ENCODE peak calls at places on chromosome 11, in eight cellular contexts. E, Y, C, W, I, D, B and K are unnamed samples.

GRCh38 chr11:27039873-27040272 is 742 bp upstream of the BBOX1 start:
- DNase-seq in E (no peak), Y (no peak), C (no peak), W (no peak), I (no peak), D (peak; percentile 33), B (no peak), K (no peak)

GRCh38 chr11:73308003-73308962 is at the start of gene ARHGEF17:
- DNase-seq in E (peak; percentile 88), Y (peak; percentile 76), C (peak; percentile 73), W (peak; percentile 83), I (peak; percentile 47), D (peak; percentile 91), B (peak; percentile 78), K (peak; percentile 79)

GRCh38 chr11:123640677-123641494 is 13.5 kb downstream of the SCN3B start:
- DNase-seq in E (peak; percentile 54), Y (no peak), C (peak; percentile 53), W (peak; percentile 12), I (peak; percentile 3), D (peak; percentile 73), B (peak; percentile 29), K (peak; percentile 26)

GRCh38 chr11:87036756-87037449 is 831 bp upstream of the TMEM135 start:
- DNase-seq in E (no peak), Y (no peak), C (no peak), W (peak; percentile 5), I (no peak), D (no peak), B (no peak), K (no peak)

GRCh38 chr11:73469401-73469800 is 93.2 kb downstream of the RELT start:
- DNase-seq in E (peak; percentile 75), Y (no peak), C (no peak), W (no peak), I (no peak), D (no peak), B (no peak), K (no peak)

GRCh38 chr11:124535552-124536232 is 7.8 kb downstream of the OR8B12 start:
- DNase-seq in E (peak; percentile 79), Y (no peak), C (no peak), W (peak; percentile 5), I (no peak), D (peak; percentile 62), B (no peak), K (no peak)

GRCh38 chr11:9664276-9665171 is 647 bp downstream of the SWAP70 start:
- DNase-seq in E (peak; percentile 68), Y (peak; percentile 23), C (peak; percentile 48), W (peak; percentile 48), I (peak; percentile 70), D (peak; percentile 80), B (peak; percentile 32), K (peak; percentile 66)

GRCh38 chr11:108199446-108200321 is 22.8 kb downstream of the NPAT start:
- DNase-seq in E (peak; percentile 82), Y (no peak), C (no peak), W (peak; percentile 72), I (no peak), D (peak; percentile 74), B (no peak), K (no peak)

GRCh38 chr11:61650781-61651571 is 29.2 kb upstream of the DAGLA start:
- DNase-seq in E (no peak), Y (no peak), C (no peak), W (no peak), I (no peak), D (peak; percentile 46), B (no peak), K (peak; percentile 99)

GRCh38 chr11:78465169-78465942 is 47.7 kb upstream of the GAB2 start:
- DNase-seq in E (no peak), Y (no peak), C (no peak), W (no peak), I (no peak), D (no peak), B (no peak), K (no peak)

GRCh38 chr11:9600651-9601040 is 27.2 kb downstream of the WEE1 start:
- DNase-seq in E (no peak), Y (no peak), C (no peak), W (peak; percentile 58), I (no peak), D (peak; percentile 80), B (no peak), K (no peak)

GRCh38 chr11:86179646-86180064 is 64.9 kb upstream of the EED start:
- DNase-seq in E (no peak), Y (no peak), C (no peak), W (no peak), I (no peak), D (no peak), B (no peak), K (no peak)

GRCh38 chr11:120172054-120172881 is 34.4 kb upstream of the TRIM29 start:
- DNase-seq in E (peak; percentile 76), Y (peak; percentile 79), C (peak; percentile 77), W (peak; percentile 34), I (no peak), D (peak; percentile 82), B (peak; percentile 64), K (peak; percentile 55)

GRCh38 chr11:128814856-128815705 is 52.0 kb downstream of the KCNJ1 start:
- DNase-seq in E (peak; percentile 93), Y (peak; percentile 61), C (no peak), W (peak; percentile 83), I (peak; percentile 29), D (peak; percentile 97), B (peak; percentile 70), K (peak; percentile 87)

GRCh38 chr11:112279901-112280267 is 19.2 kb upstream of the PLET1 start:
- DNase-seq in E (peak; percentile 67), Y (peak; percentile 65), C (peak; percentile 75), W (peak; percentile 43), I (no peak), D (peak; percentile 72), B (peak; percentile 70), K (peak; percentile 58)

GRCh38 chr11:9263840-9264380 is 1.2 kb downstream of the DENND5A start:
- DNase-seq in E (no peak), Y (no peak), C (no peak), W (peak; percentile 26), I (no peak), D (no peak), B (no peak), K (no peak)

GRCh38 chr11:2990617-2991476 is 1.3 kb downstream of the NAP1L4 start:
- DNase-seq in E (no peak), Y (no peak), C (no peak), W (peak; percentile 9), I (peak; percentile 46), D (peak; percentile 40), B (no peak), K (peak; percentile 22)

GRCh38 chr11:32045456-32045855 is 45.4 kb upstream of the RCN1 start:
- DNase-seq in E (no peak), Y (no peak), C (no peak), W (peak; percentile 46), I (no peak), D (no peak), B (no peak), K (no peak)

GRCh38 chr11:763549-764321 is 13.6 kb downstream of the GATD1 start:
- DNase-seq in E (no peak), Y (no peak), C (no peak), W (no peak), I (no peak), D (no peak), B (no peak), K (no peak)

GRCh38 chr11:110531056-110531756 is 101.5 kb downstream of the FDX1 start:
- DNase-seq in E (no peak), Y (no peak), C (no peak), W (peak; percentile 20), I (no peak), D (no peak), B (no peak), K (no peak)

GRCh38 chr11:121615506-121615905 is 162.7 kb upstream of the SORL1-AS1 start:
- DNase-seq in E (peak; percentile 28), Y (no peak), C (no peak), W (peak; percentile 73), I (no peak), D (no peak), B (no peak), K (no peak)

GRCh38 chr11:128906185-128907065 is 15.3 kb downstream of the KCNJ5 start:
- DNase-seq in E (no peak), Y (no peak), C (no peak), W (no peak), I (no peak), D (no peak), B (no peak), K (no peak)

GRCh38 chr11:33478111-33478573 is 221.0 kb downstream of the HIPK3 start:
- DNase-seq in E (no peak), Y (no peak), C (no peak), W (no peak), I (no peak), D (no peak), B (no peak), K (no peak)

GRCh38 chr11:69644071-69644961 is 3.4 kb downstream of the CCND1 start:
- DNase-seq in E (peak; percentile 93), Y (peak; percentile 51), C (peak; percentile 87), W (peak; percentile 94), I (peak; percentile 61), D (no peak), B (peak; percentile 82), K (no peak)
- H3K27ac ChIP-seq in E (no peak overlapping the region), Y (no peak overlapping the region), C (peak overlapping the region; percentile 86), W (peak overlapping the region; percentile 95), I (no peak overlapping the region), D (no peak overlapping the region), B (peak overlapping the region; percentile 99), K (no peak overlapping the region)

GRCh38 chr11:117559698-117560097 is 232.0 kb downstream of the CEP164 start:
- DNase-seq in E (no peak), Y (no peak), C (no peak), W (no peak), I (no peak), D (no peak), B (no peak), K (no peak)
- H3K27ac ChIP-seq in E (no peak overlapping the region), Y (no peak overlapping the region), C (no peak overlapping the region), W (no peak overlapping the region), I (no peak overlapping the region), D (no peak overlapping the region), B (no peak overlapping the region), K (no peak overlapping the region)

DNA sequence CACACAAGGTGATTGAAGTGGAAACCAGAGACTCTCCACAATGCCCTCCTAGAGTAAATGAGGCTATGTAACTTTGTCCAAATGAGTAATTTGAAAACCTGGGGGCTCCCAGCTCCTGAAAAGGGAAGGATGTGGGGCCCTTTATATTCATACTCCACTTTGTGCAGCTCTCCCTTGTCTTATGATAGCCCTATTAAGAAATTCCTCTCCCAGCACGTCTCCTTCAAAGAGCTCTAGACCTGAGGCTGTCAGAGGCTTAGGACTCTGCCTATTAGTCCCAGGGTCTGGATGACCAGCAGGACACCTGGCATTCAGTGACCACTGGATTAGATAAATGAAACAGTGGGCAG is 2.1 kb downstream of the SLC43A1 start:
- DNase-seq in E (no peak), Y (no peak), C (no peak), W (no peak), I (no peak), D (no peak), B (no peak), K (no peak)
- H3K27ac ChIP-seq in E (no peak overlapping the region), Y (no peak overlapping the region), C (peak overlapping the region; percentile 72), W (no peak overlapping the region), I (no peak overlapping the region), D (no peak overlapping the region), B (no peak overlapping the region), K (no peak overlapping the region)

DNA sequence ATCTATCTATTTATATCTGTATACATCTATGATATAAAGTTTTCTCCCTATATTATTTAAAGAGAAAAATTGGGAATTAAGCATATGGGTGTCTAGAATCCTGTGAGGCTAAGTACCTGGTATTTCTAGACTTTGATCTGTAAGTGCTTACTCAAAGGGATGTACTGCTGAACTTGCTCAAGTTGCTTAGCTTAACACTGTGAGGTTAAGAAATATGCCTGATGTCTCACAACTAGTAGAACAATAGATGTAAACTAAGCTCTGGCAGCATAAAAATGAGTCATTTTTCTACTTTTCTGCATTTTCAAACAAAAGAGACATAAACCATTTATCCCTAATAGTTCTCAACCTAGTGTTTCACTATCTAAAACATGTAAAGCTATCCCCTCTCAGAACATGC is 744.4 kb upstream of the ANO3 start:
- DNase-seq in E (no peak), Y (no peak), C (no peak), W (no peak), I (no peak), D (no peak), B (no peak), K (no peak)
- H3K27ac ChIP-seq in E (no peak overlapping the region), Y (no peak overlapping the region), C (no peak overlapping the region), W (no peak overlapping the region), I (no peak overlapping the region), D (no peak overlapping the region), B (no peak overlapping the region), K (no peak overlapping the region)